ENCODE peak calls at places on chromosomes 11 and 22, in ten cellular contexts. A is CD4-positive, CD25-positive, alpha-beta regulatory T cell; F is left lung; K is lung; C is K562; X is Peyer's patch; I is mucosa of descending colon; T is prostate gland; Y is IMR-90; V is aorta. D is an unnamed sample.

GRCh38 chr22:39427751-39428596 is 28.4 kb downstream of the TAB1 start:
- DNase-seq in A (no peak), F (peak; percentile 46), K (no peak), C (no peak), X (no peak), I (peak; percentile 37), T (no peak), Y (no peak), V (peak; percentile 63), D (no peak)

GRCh38 chr11:1382429-1382828 is 7.3 kb upstream of the BRSK2 start:
- DNase-seq in A (no peak), F (peak; percentile 72), K (no peak), C (no peak), X (peak; percentile 18), I (peak; percentile 57), T (no peak), Y (no peak), V (peak; percentile 72), D (no peak)

GRCh38 chr11:77193915-77194830 is 66.1 kb downstream of the MYO7A start:
- DNase-seq in A (no peak), F (no peak), K (no peak), C (no peak), X (no peak), I (peak; percentile 36), T (no peak), Y (no peak), V (peak; percentile 71), D (no peak)

GRCh38 chr22:19687561-19688300 is 26.6 kb upstream of the SEPTIN5 start:
- DNase-seq in A (no peak), F (peak; percentile 89), K (no peak), C (peak; percentile 52), X (no peak), I (no peak), T (no peak), Y (no peak), V (peak; percentile 78), D (no peak)

GRCh38 chr11:128629516-128630106 is 42.3 kb upstream of the ETS1 start:
- DNase-seq in A (no peak), F (no peak), K (no peak), C (no peak), X (no peak), I (no peak), T (no peak), Y (peak; percentile 9), V (no peak), D (no peak)

GRCh38 chr22:23121026-23121823 is 20.6 kb downstream of the RSPH14 start:
- DNase-seq in A (no peak), F (peak; percentile 30), K (no peak), C (peak; percentile 48), X (no peak), I (no peak), T (no peak), Y (peak; percentile 32), V (no peak), D (no peak)

GRCh38 chr11:132258865-132259264 is 888.5 kb downstream of the NTM start:
- DNase-seq in A (no peak), F (no peak), K (no peak), C (no peak), X (no peak), I (no peak), T (no peak), Y (peak; percentile 72), V (no peak), D (no peak)

GRCh38 chr11:63920126-63920869 is 3.3 kb upstream of the RCOR2 start:
- DNase-seq in A (no peak), F (no peak), K (peak; percentile 45), C (no peak), X (no peak), I (peak; percentile 91), T (no peak), Y (no peak), V (peak; percentile 93), D (peak; percentile 82)

GRCh38 chr11:64321026-64321425 is 3.1 kb downstream of the PRDX5 start:
- DNase-seq in A (no peak), F (no peak), K (no peak), C (no peak), X (no peak), I (no peak), T (no peak), Y (no peak), V (no peak), D (no peak)

GRCh38 chr22:49331878-49332277 is 495.8 kb downstream of the BRD1 start:
- DNase-seq in A (no peak), F (no peak), K (peak; percentile 9), C (no peak), X (no peak), I (no peak), T (no peak), Y (no peak), V (peak; percentile 34), D (no peak)

GRCh38 chr11:34756591-34756990 is 135.7 kb downstream of the EHF start:
- DNase-seq in A (no peak), F (no peak), K (no peak), C (no peak), X (no peak), I (no peak), T (no peak), Y (no peak), V (no peak), D (no peak)

GRCh38 chr11:11916981-11917399 is 75.2 kb downstream of the USP47 start:
- DNase-seq in A (no peak), F (no peak), K (no peak), C (no peak), X (no peak), I (no peak), T (no peak), Y (peak; percentile 81), V (no peak), D (no peak)

GRCh38 chr11:6556139-6556949 is 47.1 kb downstream of the RRP8 start:
- DNase-seq in A (no peak), F (no peak), K (no peak), C (no peak), X (no peak), I (no peak), T (no peak), Y (no peak), V (no peak), D (no peak)

GRCh38 chr11:62709262-62710000 is 2.0 kb downstream of the GNG3 start:
- DNase-seq in A (peak; percentile 97), F (peak; percentile 96), K (peak; percentile 98), C (peak; percentile 33), X (peak; percentile 98), I (peak; percentile 98), T (peak; percentile 97), Y (peak; percentile 97), V (peak; percentile 98), D (peak; percentile 97)

DNA sequence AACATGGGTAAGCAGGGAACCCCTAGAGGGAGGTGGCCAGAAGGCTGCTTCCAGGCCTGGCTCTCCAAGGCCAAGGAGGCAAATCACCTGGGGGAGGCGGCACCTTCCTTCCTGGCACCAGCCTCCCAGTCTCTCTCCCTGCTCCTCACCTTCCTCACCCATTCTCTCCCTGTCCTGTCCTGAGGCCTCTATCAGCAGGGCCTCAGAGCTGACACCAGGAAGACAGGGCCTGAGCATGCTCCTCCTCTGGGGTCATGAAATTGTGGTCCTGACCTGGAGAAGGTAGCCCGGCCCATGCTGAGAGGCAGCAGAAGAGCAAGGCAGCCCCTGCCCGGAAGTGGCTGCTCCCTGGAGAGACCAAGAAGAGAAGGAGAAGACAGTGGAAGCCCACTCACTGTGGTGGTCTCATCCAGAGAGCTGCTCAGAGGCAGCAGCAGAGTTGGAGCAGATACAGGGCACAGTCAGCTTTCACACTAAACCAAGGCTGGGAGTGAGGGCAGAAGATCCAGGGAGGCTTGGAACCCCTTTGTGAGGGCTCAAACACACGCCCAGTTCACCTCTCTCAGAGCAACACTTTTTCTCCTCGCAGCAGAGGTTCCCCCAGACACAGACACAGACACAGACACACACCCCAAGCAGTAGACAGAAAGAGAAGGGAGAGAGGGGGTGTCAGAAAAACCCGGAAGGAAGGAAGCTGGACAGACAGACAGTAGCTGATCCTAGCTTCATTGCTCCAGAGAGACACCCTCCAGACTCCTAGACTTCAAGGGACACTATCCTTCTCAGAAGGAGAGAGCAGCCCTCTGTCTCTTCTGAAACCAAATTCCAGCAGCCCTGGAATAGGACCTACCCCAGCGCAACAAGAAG is 1.8 kb downstream of the BCL9L start:
- DNase-seq in A (no peak), F (peak; percentile 61), K (no peak), C (no peak), X (no peak), I (peak; percentile 58), T (no peak), Y (no peak), V (no peak), D (peak; percentile 35)
- H3K4me1 ChIP-seq in A (peaks cover 82% of the 10 kb centered on the region), F (peaks cover 42% of the 10 kb centered on the region), K (peaks cover 26% of the 10 kb centered on the region), C (peaks cover 88% of the 10 kb centered on the region), X (peaks cover 45% of the 10 kb centered on the region), I (peaks cover 56% of the 10 kb centered on the region), T (peaks cover 48% of the 10 kb centered on the region), Y (peaks cover 20% of the 10 kb centered on the region), V (no peaks in the 10 kb centered on the region), D (peaks cover 77% of the 10 kb centered on the region)

GRCh38 chr11:10604340-10604748 is 35.9 kb upstream of the LYVE1 start:
- DNase-seq in A (no peak), F (peak; percentile 82), K (peak; percentile 38), C (no peak), X (no peak), I (no peak), T (no peak), Y (peak; percentile 53), V (no peak), D (no peak)
- H3K4me1 ChIP-seq in A (no peaks in the 10 kb centered on the region), F (peaks cover 17% of the 10 kb centered on the region), K (peaks cover 18% of the 10 kb centered on the region), C (peaks cover 9% of the 10 kb centered on the region), X (peaks cover 15% of the 10 kb centered on the region), I (no peaks in the 10 kb centered on the region), T (no peaks in the 10 kb centered on the region), Y (peaks cover 38% of the 10 kb centered on the region), V (peaks cover 1% of the 10 kb centered on the region), D (no peaks in the 10 kb centered on the region)

GRCh38 chr11:10722307-10722706 is 28.7 kb upstream of the CTR9 start:
- DNase-seq in A (no peak), F (no peak), K (no peak), C (no peak), X (no peak), I (no peak), T (no peak), Y (no peak), V (no peak), D (no peak)
- H3K4me1 ChIP-seq in A (no peaks in the 10 kb centered on the region), F (no peaks in the 10 kb centered on the region), K (no peaks in the 10 kb centered on the region), C (no peaks in the 10 kb centered on the region), X (no peaks in the 10 kb centered on the region), I (no peaks in the 10 kb centered on the region), T (no peaks in the 10 kb centered on the region), Y (peaks cover 6% of the 10 kb centered on the region), V (no peaks in the 10 kb centered on the region), D (no peaks in the 10 kb centered on the region)

DNA sequence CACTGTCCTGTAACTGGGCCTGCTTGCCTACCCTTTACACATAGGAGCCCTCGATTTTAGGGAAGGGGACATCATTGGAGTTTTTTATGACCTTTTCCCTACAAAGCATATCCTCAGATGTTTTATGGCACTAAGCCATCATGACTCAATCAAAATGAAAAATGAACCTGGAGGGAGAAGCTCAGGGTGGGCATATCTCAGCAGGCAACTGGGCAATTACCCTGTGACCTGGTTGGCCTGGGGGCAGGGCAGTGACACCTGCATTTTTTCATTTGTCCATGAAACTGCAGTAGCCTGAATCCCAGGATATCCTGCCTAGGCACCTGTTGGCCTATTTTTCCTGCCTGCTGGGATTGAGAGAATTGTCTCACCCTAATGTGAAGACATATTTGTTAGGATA is 45.2 kb upstream of the BLID start:
- DNase-seq in A (no peak), F (no peak), K (no peak), C (no peak), X (no peak), I (no peak), T (no peak), Y (no peak), V (no peak), D (no peak)
- H3K4me1 ChIP-seq in A (no peaks in the 10 kb centered on the region), F (no peaks in the 10 kb centered on the region), K (no peaks in the 10 kb centered on the region), C (no peaks in the 10 kb centered on the region), X (no peaks in the 10 kb centered on the region), I (no peaks in the 10 kb centered on the region), T (peaks cover 5% of the 10 kb centered on the region), Y (peaks cover 53% of the 10 kb centered on the region), V (peaks cover 1% of the 10 kb centered on the region), D (no peaks in the 10 kb centered on the region)